ENCODE peak calls at places on chromosomes 13 and 19, in nine cellular contexts. One of them, this sample, is unnamed.

GRCh38 chr13:97140611-97141010 is 81.5 kb upstream of the MBNL2 start:
- DNase-seq in heart right ventricle: no peak
- DNase-seq in NT2/D1: no peak
- DNase-seq in Caco-2: no peak
- DNase-seq in iPS DF 6.9: no peak
- DNase-seq in WTC11: no peak
- DNase-seq in stimulated activated CD8-positive, alpha-beta memory T cell treated with anti-CD3 and anti-CD28 coated beads, Interleukin-4, amount 100 ng/mL, for 48 hours: no peak
- DNase-seq in activated CD4-positive, CD25-positive, alpha-beta regulatory T cell treated with anti-CD3 and anti-CD28 coated beads, Interleukin-2, amount 50 U/mL, for 72 hours: no peak
- DNase-seq in activated T-cell treated with anti-CD3 and anti-CD28 coated beads, Interleukin-2, amount 50 U/mL, for 4 hours: no peak
- DNase-seq in this sample: no peak

GRCh38 chr19:41951686-41952172 is 7.4 kb downstream of the RABAC1 start:
- DNase-seq in heart right ventricle: peak; percentile 71
- DNase-seq in NT2/D1: peak; percentile 62
- DNase-seq in Caco-2: peak; percentile 89
- DNase-seq in iPS DF 6.9: peak; percentile 82
- DNase-seq in WTC11: peak; percentile 97
- DNase-seq in stimulated activated CD8-positive, alpha-beta memory T cell treated with anti-CD3 and anti-CD28 coated beads, Interleukin-4, amount 100 ng/mL, for 48 hours: peak; percentile 99
- DNase-seq in activated CD4-positive, CD25-positive, alpha-beta regulatory T cell treated with anti-CD3 and anti-CD28 coated beads, Interleukin-2, amount 50 U/mL, for 72 hours: peak; percentile 93
- DNase-seq in activated T-cell treated with anti-CD3 and anti-CD28 coated beads, Interleukin-2, amount 50 U/mL, for 4 hours: peak; percentile 93
- DNase-seq in this sample: peak; percentile 91

GRCh38 chr13:102872131-102872530 is 26.3 kb downstream of the ERCC5 start:
- DNase-seq in heart right ventricle: no peak
- DNase-seq in NT2/D1: no peak
- DNase-seq in Caco-2: no peak
- DNase-seq in iPS DF 6.9: no peak
- DNase-seq in WTC11: no peak
- DNase-seq in stimulated activated CD8-positive, alpha-beta memory T cell treated with anti-CD3 and anti-CD28 coated beads, Interleukin-4, amount 100 ng/mL, for 48 hours: no peak
- DNase-seq in activated CD4-positive, CD25-positive, alpha-beta regulatory T cell treated with anti-CD3 and anti-CD28 coated beads, Interleukin-2, amount 50 U/mL, for 72 hours: no peak
- DNase-seq in activated T-cell treated with anti-CD3 and anti-CD28 coated beads, Interleukin-2, amount 50 U/mL, for 4 hours: no peak
- DNase-seq in this sample: no peak

GRCh38 chr19:50705422-50706019 is 14.1 kb downstream of the SHANK1 start:
- DNase-seq in heart right ventricle: no peak
- DNase-seq in NT2/D1: no peak
- DNase-seq in Caco-2: peak; percentile 61
- DNase-seq in iPS DF 6.9: no peak
- DNase-seq in WTC11: peak; percentile 62
- DNase-seq in stimulated activated CD8-positive, alpha-beta memory T cell treated with anti-CD3 and anti-CD28 coated beads, Interleukin-4, amount 100 ng/mL, for 48 hours: peak; percentile 55
- DNase-seq in activated CD4-positive, CD25-positive, alpha-beta regulatory T cell treated with anti-CD3 and anti-CD28 coated beads, Interleukin-2, amount 50 U/mL, for 72 hours: no peak
- DNase-seq in activated T-cell treated with anti-CD3 and anti-CD28 coated beads, Interleukin-2, amount 50 U/mL, for 4 hours: no peak
- DNase-seq in this sample: peak; percentile 48

GRCh38 chr13:45393941-45394570 is 24.1 kb downstream of the SLC25A30 start:
- DNase-seq in heart right ventricle: peak; percentile 29
- DNase-seq in NT2/D1: peak; percentile 33
- DNase-seq in Caco-2: peak; percentile 71
- DNase-seq in iPS DF 6.9: no peak
- DNase-seq in WTC11: peak; percentile 63
- DNase-seq in stimulated activated CD8-positive, alpha-beta memory T cell treated with anti-CD3 and anti-CD28 coated beads, Interleukin-4, amount 100 ng/mL, for 48 hours: peak; percentile 40
- DNase-seq in activated CD4-positive, CD25-positive, alpha-beta regulatory T cell treated with anti-CD3 and anti-CD28 coated beads, Interleukin-2, amount 50 U/mL, for 72 hours: no peak
- DNase-seq in activated T-cell treated with anti-CD3 and anti-CD28 coated beads, Interleukin-2, amount 50 U/mL, for 4 hours: peak; percentile 21
- DNase-seq in this sample: peak; percentile 47

GRCh38 chr19:9054768-9055167 is 32.1 kb upstream of the OR1M1 start:
- DNase-seq in heart right ventricle: no peak
- DNase-seq in NT2/D1: peak; percentile 63
- DNase-seq in Caco-2: peak; percentile 2
- DNase-seq in iPS DF 6.9: no peak
- DNase-seq in WTC11: peak; percentile 19
- DNase-seq in stimulated activated CD8-positive, alpha-beta memory T cell treated with anti-CD3 and anti-CD28 coated beads, Interleukin-4, amount 100 ng/mL, for 48 hours: no peak
- DNase-seq in activated CD4-positive, CD25-positive, alpha-beta regulatory T cell treated with anti-CD3 and anti-CD28 coated beads, Interleukin-2, amount 50 U/mL, for 72 hours: no peak
- DNase-seq in activated T-cell treated with anti-CD3 and anti-CD28 coated beads, Interleukin-2, amount 50 U/mL, for 4 hours: no peak
- DNase-seq in this sample: no peak

GRCh38 chr13:79492313-79492798 is 11.4 kb downstream of the NDFIP2 start:
- DNase-seq in heart right ventricle: no peak
- DNase-seq in NT2/D1: no peak
- DNase-seq in Caco-2: no peak
- DNase-seq in iPS DF 6.9: no peak
- DNase-seq in WTC11: no peak
- DNase-seq in stimulated activated CD8-positive, alpha-beta memory T cell treated with anti-CD3 and anti-CD28 coated beads, Interleukin-4, amount 100 ng/mL, for 48 hours: no peak
- DNase-seq in activated CD4-positive, CD25-positive, alpha-beta regulatory T cell treated with anti-CD3 and anti-CD28 coated beads, Interleukin-2, amount 50 U/mL, for 72 hours: no peak
- DNase-seq in activated T-cell treated with anti-CD3 and anti-CD28 coated beads, Interleukin-2, amount 50 U/mL, for 4 hours: no peak
- DNase-seq in this sample: peak; percentile 58

GRCh38 chr13:98909016-98909415 is 68.8 kb downstream of the DOCK9 start:
- DNase-seq in heart right ventricle: no peak
- DNase-seq in NT2/D1: no peak
- DNase-seq in Caco-2: no peak
- DNase-seq in iPS DF 6.9: no peak
- DNase-seq in WTC11: no peak
- DNase-seq in stimulated activated CD8-positive, alpha-beta memory T cell treated with anti-CD3 and anti-CD28 coated beads, Interleukin-4, amount 100 ng/mL, for 48 hours: no peak
- DNase-seq in activated CD4-positive, CD25-positive, alpha-beta regulatory T cell treated with anti-CD3 and anti-CD28 coated beads, Interleukin-2, amount 50 U/mL, for 72 hours: no peak
- DNase-seq in activated T-cell treated with anti-CD3 and anti-CD28 coated beads, Interleukin-2, amount 50 U/mL, for 4 hours: no peak
- DNase-seq in this sample: peak; percentile 59

GRCh38 chr13:74839656-74840055 is 642.3 kb downstream of the TBC1D4 start:
- DNase-seq in heart right ventricle: no peak
- DNase-seq in NT2/D1: no peak
- DNase-seq in Caco-2: no peak
- DNase-seq in iPS DF 6.9: no peak
- DNase-seq in WTC11: no peak
- DNase-seq in stimulated activated CD8-positive, alpha-beta memory T cell treated with anti-CD3 and anti-CD28 coated beads, Interleukin-4, amount 100 ng/mL, for 48 hours: no peak
- DNase-seq in activated CD4-positive, CD25-positive, alpha-beta regulatory T cell treated with anti-CD3 and anti-CD28 coated beads, Interleukin-2, amount 50 U/mL, for 72 hours: no peak
- DNase-seq in activated T-cell treated with anti-CD3 and anti-CD28 coated beads, Interleukin-2, amount 50 U/mL, for 4 hours: no peak
- DNase-seq in this sample: no peak

GRCh38 chr13:110511509-110512181 is 49.9 kb downstream of the RAB20 start:
- DNase-seq in heart right ventricle: no peak
- DNase-seq in NT2/D1: no peak
- DNase-seq in Caco-2: no peak
- DNase-seq in iPS DF 6.9: no peak
- DNase-seq in WTC11: no peak
- DNase-seq in stimulated activated CD8-positive, alpha-beta memory T cell treated with anti-CD3 and anti-CD28 coated beads, Interleukin-4, amount 100 ng/mL, for 48 hours: no peak
- DNase-seq in activated CD4-positive, CD25-positive, alpha-beta regulatory T cell treated with anti-CD3 and anti-CD28 coated beads, Interleukin-2, amount 50 U/mL, for 72 hours: no peak
- DNase-seq in activated T-cell treated with anti-CD3 and anti-CD28 coated beads, Interleukin-2, amount 50 U/mL, for 4 hours: no peak
- DNase-seq in this sample: no peak

GRCh38 chr13:101307181-101307701 is 109.1 kb downstream of the NALCN start:
- DNase-seq in heart right ventricle: no peak
- DNase-seq in NT2/D1: no peak
- DNase-seq in Caco-2: no peak
- DNase-seq in iPS DF 6.9: no peak
- DNase-seq in WTC11: no peak
- DNase-seq in stimulated activated CD8-positive, alpha-beta memory T cell treated with anti-CD3 and anti-CD28 coated beads, Interleukin-4, amount 100 ng/mL, for 48 hours: no peak
- DNase-seq in activated CD4-positive, CD25-positive, alpha-beta regulatory T cell treated with anti-CD3 and anti-CD28 coated beads, Interleukin-2, amount 50 U/mL, for 72 hours: no peak
- DNase-seq in activated T-cell treated with anti-CD3 and anti-CD28 coated beads, Interleukin-2, amount 50 U/mL, for 4 hours: no peak
- DNase-seq in this sample: no peak

GRCh38 chr19:13920940-13921744 is 15.1 kb downstream of the CC2D1A start:
- DNase-seq in heart right ventricle: no peak
- DNase-seq in NT2/D1: peak; percentile 50
- DNase-seq in Caco-2: peak; percentile 55
- DNase-seq in iPS DF 6.9: no peak
- DNase-seq in WTC11: peak; percentile 38
- DNase-seq in stimulated activated CD8-positive, alpha-beta memory T cell treated with anti-CD3 and anti-CD28 coated beads, Interleukin-4, amount 100 ng/mL, for 48 hours: peak; percentile 48
- DNase-seq in activated CD4-positive, CD25-positive, alpha-beta regulatory T cell treated with anti-CD3 and anti-CD28 coated beads, Interleukin-2, amount 50 U/mL, for 72 hours: peak; percentile 43
- DNase-seq in activated T-cell treated with anti-CD3 and anti-CD28 coated beads, Interleukin-2, amount 50 U/mL, for 4 hours: no peak
- DNase-seq in this sample: peak; percentile 56

GRCh38 chr13:39765801-39766463 is 110.5 kb downstream of the COG6 start:
- DNase-seq in heart right ventricle: peak; percentile 26
- DNase-seq in NT2/D1: no peak
- DNase-seq in Caco-2: peak; percentile 16
- DNase-seq in iPS DF 6.9: no peak
- DNase-seq in WTC11: peak; percentile 42
- DNase-seq in stimulated activated CD8-positive, alpha-beta memory T cell treated with anti-CD3 and anti-CD28 coated beads, Interleukin-4, amount 100 ng/mL, for 48 hours: peak; percentile 45
- DNase-seq in activated CD4-positive, CD25-positive, alpha-beta regulatory T cell treated with anti-CD3 and anti-CD28 coated beads, Interleukin-2, amount 50 U/mL, for 72 hours: no peak
- DNase-seq in activated T-cell treated with anti-CD3 and anti-CD28 coated beads, Interleukin-2, amount 50 U/mL, for 4 hours: no peak
- DNase-seq in this sample: peak; percentile 61

GRCh38 chr19:17423429-17424208 is 3.8 kb downstream of the MVB12A start:
- DNase-seq in heart right ventricle: no peak
- DNase-seq in NT2/D1: no peak
- DNase-seq in Caco-2: no peak
- DNase-seq in iPS DF 6.9: no peak
- DNase-seq in WTC11: no peak
- DNase-seq in stimulated activated CD8-positive, alpha-beta memory T cell treated with anti-CD3 and anti-CD28 coated beads, Interleukin-4, amount 100 ng/mL, for 48 hours: no peak
- DNase-seq in activated CD4-positive, CD25-positive, alpha-beta regulatory T cell treated with anti-CD3 and anti-CD28 coated beads, Interleukin-2, amount 50 U/mL, for 72 hours: no peak
- DNase-seq in activated T-cell treated with anti-CD3 and anti-CD28 coated beads, Interleukin-2, amount 50 U/mL, for 4 hours: no peak
- DNase-seq in this sample: no peak

GRCh38 chr19:6233051-6233826 is 46.5 kb downstream of the MLLT1 start:
- DNase-seq in heart right ventricle: peak; percentile 87
- DNase-seq in NT2/D1: no peak
- DNase-seq in Caco-2: no peak
- DNase-seq in iPS DF 6.9: no peak
- DNase-seq in WTC11: no peak
- DNase-seq in stimulated activated CD8-positive, alpha-beta memory T cell treated with anti-CD3 and anti-CD28 coated beads, Interleukin-4, amount 100 ng/mL, for 48 hours: no peak
- DNase-seq in activated CD4-positive, CD25-positive, alpha-beta regulatory T cell treated with anti-CD3 and anti-CD28 coated beads, Interleukin-2, amount 50 U/mL, for 72 hours: no peak
- DNase-seq in activated T-cell treated with anti-CD3 and anti-CD28 coated beads, Interleukin-2, amount 50 U/mL, for 4 hours: no peak
- DNase-seq in this sample: no peak

GRCh38 chr19:11853358-11853757 is 4.8 kb downstream of the ZNF439 start:
- DNase-seq in heart right ventricle: no peak
- DNase-seq in NT2/D1: no peak
- DNase-seq in Caco-2: no peak
- DNase-seq in iPS DF 6.9: no peak
- DNase-seq in WTC11: no peak
- DNase-seq in stimulated activated CD8-positive, alpha-beta memory T cell treated with anti-CD3 and anti-CD28 coated beads, Interleukin-4, amount 100 ng/mL, for 48 hours: no peak
- DNase-seq in activated CD4-positive, CD25-positive, alpha-beta regulatory T cell treated with anti-CD3 and anti-CD28 coated beads, Interleukin-2, amount 50 U/mL, for 72 hours: no peak
- DNase-seq in activated T-cell treated with anti-CD3 and anti-CD28 coated beads, Interleukin-2, amount 50 U/mL, for 4 hours: no peak
- DNase-seq in this sample: no peak

GRCh38 chr19:3163230-3163886 is 15.2 kb upstream of the S1PR4 start:
- DNase-seq in heart right ventricle: peak; percentile 54
- DNase-seq in NT2/D1: peak; percentile 70
- DNase-seq in Caco-2: peak; percentile 75
- DNase-seq in iPS DF 6.9: peak; percentile 82
- DNase-seq in WTC11: peak; percentile 83
- DNase-seq in stimulated activated CD8-positive, alpha-beta memory T cell treated with anti-CD3 and anti-CD28 coated beads, Interleukin-4, amount 100 ng/mL, for 48 hours: peak; percentile 81
- DNase-seq in activated CD4-positive, CD25-positive, alpha-beta regulatory T cell treated with anti-CD3 and anti-CD28 coated beads, Interleukin-2, amount 50 U/mL, for 72 hours: peak; percentile 72
- DNase-seq in activated T-cell treated with anti-CD3 and anti-CD28 coated beads, Interleukin-2, amount 50 U/mL, for 4 hours: peak; percentile 71
- DNase-seq in this sample: peak; percentile 78

GRCh38 chr13:24365191-24365590 is 55.8 kb downstream of the C1QTNF9 start:
- DNase-seq in heart right ventricle: no peak
- DNase-seq in NT2/D1: no peak
- DNase-seq in Caco-2: no peak
- DNase-seq in iPS DF 6.9: no peak
- DNase-seq in WTC11: no peak
- DNase-seq in stimulated activated CD8-positive, alpha-beta memory T cell treated with anti-CD3 and anti-CD28 coated beads, Interleukin-4, amount 100 ng/mL, for 48 hours: no peak
- DNase-seq in activated CD4-positive, CD25-positive, alpha-beta regulatory T cell treated with anti-CD3 and anti-CD28 coated beads, Interleukin-2, amount 50 U/mL, for 72 hours: no peak
- DNase-seq in activated T-cell treated with anti-CD3 and anti-CD28 coated beads, Interleukin-2, amount 50 U/mL, for 4 hours: no peak
- DNase-seq in this sample: no peak

GRCh38 chr19:16094360-16095070 is 17.2 kb upstream of the RAB8A start:
- DNase-seq in heart right ventricle: no peak
- DNase-seq in NT2/D1: no peak
- DNase-seq in Caco-2: peak; percentile 70
- DNase-seq in iPS DF 6.9: no peak
- DNase-seq in WTC11: no peak
- DNase-seq in stimulated activated CD8-positive, alpha-beta memory T cell treated with anti-CD3 and anti-CD28 coated beads, Interleukin-4, amount 100 ng/mL, for 48 hours: no peak
- DNase-seq in activated CD4-positive, CD25-positive, alpha-beta regulatory T cell treated with anti-CD3 and anti-CD28 coated beads, Interleukin-2, amount 50 U/mL, for 72 hours: no peak
- DNase-seq in activated T-cell treated with anti-CD3 and anti-CD28 coated beads, Interleukin-2, amount 50 U/mL, for 4 hours: no peak
- DNase-seq in this sample: no peak

GRCh38 chr19:56966225-56966696 is 125.7 kb upstream of the PEG3 start:
- DNase-seq in heart right ventricle: no peak
- DNase-seq in NT2/D1: peak; percentile 32
- DNase-seq in Caco-2: no peak
- DNase-seq in iPS DF 6.9: no peak
- DNase-seq in WTC11: no peak
- DNase-seq in stimulated activated CD8-positive, alpha-beta memory T cell treated with anti-CD3 and anti-CD28 coated beads, Interleukin-4, amount 100 ng/mL, for 48 hours: no peak
- DNase-seq in activated CD4-positive, CD25-positive, alpha-beta regulatory T cell treated with anti-CD3 and anti-CD28 coated beads, Interleukin-2, amount 50 U/mL, for 72 hours: no peak
- DNase-seq in activated T-cell treated with anti-CD3 and anti-CD28 coated beads, Interleukin-2, amount 50 U/mL, for 4 hours: no peak
- DNase-seq in this sample: no peak

GRCh38 chr19:45471116-45471865 is 3.5 kb downstream of the FOSB start:
- DNase-seq in heart right ventricle: no peak
- DNase-seq in NT2/D1: no peak
- DNase-seq in Caco-2: peak; percentile 36
- DNase-seq in iPS DF 6.9: no peak
- DNase-seq in WTC11: no peak
- DNase-seq in stimulated activated CD8-positive, alpha-beta memory T cell treated with anti-CD3 and anti-CD28 coated beads, Interleukin-4, amount 100 ng/mL, for 48 hours: no peak
- DNase-seq in activated CD4-positive, CD25-positive, alpha-beta regulatory T cell treated with anti-CD3 and anti-CD28 coated beads, Interleukin-2, amount 50 U/mL, for 72 hours: no peak
- DNase-seq in activated T-cell treated with anti-CD3 and anti-CD28 coated beads, Interleukin-2, amount 50 U/mL, for 4 hours: no peak
- DNase-seq in this sample: no peak

GRCh38 chr13:69524459-69525155 is 583.0 kb upstream of the ATXN8OS start:
- DNase-seq in heart right ventricle: no peak
- DNase-seq in NT2/D1: no peak
- DNase-seq in Caco-2: no peak
- DNase-seq in iPS DF 6.9: no peak
- DNase-seq in WTC11: no peak
- DNase-seq in stimulated activated CD8-positive, alpha-beta memory T cell treated with anti-CD3 and anti-CD28 coated beads, Interleukin-4, amount 100 ng/mL, for 48 hours: no peak
- DNase-seq in activated CD4-positive, CD25-positive, alpha-beta regulatory T cell treated with anti-CD3 and anti-CD28 coated beads, Interleukin-2, amount 50 U/mL, for 72 hours: no peak
- DNase-seq in activated T-cell treated with anti-CD3 and anti-CD28 coated beads, Interleukin-2, amount 50 U/mL, for 4 hours: no peak
- DNase-seq in this sample: no peak